ENCODE peak calls at places on chromosome 1, in seven cellular contexts. One of them, this sample, is unnamed.

GRCh38 chr1:2130871-2131289 is 63.7 kb downstream of the FAAP20 start:
- DNase-seq in stimulated activated CD8-positive, alpha-beta memory T cell treated with anti-CD3 and anti-CD28 coated beads, Interleukin-7, amount 100 ng/mL, for 4 hours: no peak
- DNase-seq in activated effector memory CD4-positive, alpha-beta T cell treated with Interleukin-2 at 50 U/mL for 16 hours: no peak
- DNase-seq in A549: no peak
- DNase-seq in mesothelial cell of epicardium: no peak
- DNase-seq in astrocyte of the spinal cord: no peak
- DNase-seq in RCC 7860: no peak
- DNase-seq in this sample: no peak

GRCh38 chr1:207867136-207868081 is 43.5 kb downstream of the CD34 start:
- DNase-seq in A549: no peak
- DNase-seq in activated effector memory CD4-positive, alpha-beta T cell treated with Interleukin-2 at 50 U/mL for 16 hours: peak; percentile 16
- DNase-seq in stimulated activated CD8-positive, alpha-beta memory T cell treated with anti-CD3 and anti-CD28 coated beads, Interleukin-7, amount 100 ng/mL, for 4 hours: peak; percentile 17
- DNase-seq in RCC 7860: no peak
- DNase-seq in astrocyte of the spinal cord: no peak
- DNase-seq in mesothelial cell of epicardium: no peak
- DNase-seq in this sample: peak; percentile 68

GRCh38 chr1:222817529-222817928 is 2.7 kb downstream of the DISP1 start:
- DNase-seq in activated effector memory CD4-positive, alpha-beta T cell treated with Interleukin-2 at 50 U/mL for 16 hours: no peak
- DNase-seq in astrocyte of the spinal cord: peak; percentile 90
- DNase-seq in A549: peak; percentile 41
- DNase-seq in mesothelial cell of epicardium: no peak
- DNase-seq in stimulated activated CD8-positive, alpha-beta memory T cell treated with anti-CD3 and anti-CD28 coated beads, Interleukin-7, amount 100 ng/mL, for 4 hours: no peak
- DNase-seq in RCC 7860: peak; percentile 95
- DNase-seq in this sample: no peak

GRCh38 chr1:191022856-191023255 is 545.2 kb upstream of the BRINP3 start:
- DNase-seq in stimulated activated CD8-positive, alpha-beta memory T cell treated with anti-CD3 and anti-CD28 coated beads, Interleukin-7, amount 100 ng/mL, for 4 hours: no peak
- DNase-seq in A549: no peak
- DNase-seq in RCC 7860: peak; percentile 85
- DNase-seq in astrocyte of the spinal cord: peak; percentile 45
- DNase-seq in activated effector memory CD4-positive, alpha-beta T cell treated with Interleukin-2 at 50 U/mL for 16 hours: no peak
- DNase-seq in mesothelial cell of epicardium: no peak
- DNase-seq in this sample: no peak

GRCh38 chr1:53631622-53632310 is 107.2 kb downstream of the GLIS1 start:
- DNase-seq in activated effector memory CD4-positive, alpha-beta T cell treated with Interleukin-2 at 50 U/mL for 16 hours: no peak
- DNase-seq in astrocyte of the spinal cord: no peak
- DNase-seq in A549: no peak
- DNase-seq in RCC 7860: no peak
- DNase-seq in mesothelial cell of epicardium: peak; percentile 16
- DNase-seq in stimulated activated CD8-positive, alpha-beta memory T cell treated with anti-CD3 and anti-CD28 coated beads, Interleukin-7, amount 100 ng/mL, for 4 hours: no peak
- DNase-seq in this sample: no peak

GRCh38 chr1:65890201-65890600 is 97.5 kb downstream of the PDE4B start:
- DNase-seq in stimulated activated CD8-positive, alpha-beta memory T cell treated with anti-CD3 and anti-CD28 coated beads, Interleukin-7, amount 100 ng/mL, for 4 hours: no peak
- DNase-seq in astrocyte of the spinal cord: no peak
- DNase-seq in mesothelial cell of epicardium: no peak
- DNase-seq in RCC 7860: no peak
- DNase-seq in A549: no peak
- DNase-seq in activated effector memory CD4-positive, alpha-beta T cell treated with Interleukin-2 at 50 U/mL for 16 hours: no peak
- DNase-seq in this sample: no peak

GRCh38 chr1:14369526-14370213 is 228.8 kb upstream of the KAZN start:
- DNase-seq in activated effector memory CD4-positive, alpha-beta T cell treated with Interleukin-2 at 50 U/mL for 16 hours: no peak
- DNase-seq in RCC 7860: no peak
- DNase-seq in mesothelial cell of epicardium: no peak
- DNase-seq in astrocyte of the spinal cord: no peak
- DNase-seq in stimulated activated CD8-positive, alpha-beta memory T cell treated with anti-CD3 and anti-CD28 coated beads, Interleukin-7, amount 100 ng/mL, for 4 hours: no peak
- DNase-seq in A549: no peak
- DNase-seq in this sample: no peak

GRCh38 chr1:9689971-9690381 is 38.4 kb downstream of the PIK3CD start:
- DNase-seq in A549: no peak
- DNase-seq in mesothelial cell of epicardium: peak; percentile 57
- DNase-seq in RCC 7860: no peak
- DNase-seq in activated effector memory CD4-positive, alpha-beta T cell treated with Interleukin-2 at 50 U/mL for 16 hours: no peak
- DNase-seq in astrocyte of the spinal cord: peak; percentile 24
- DNase-seq in stimulated activated CD8-positive, alpha-beta memory T cell treated with anti-CD3 and anti-CD28 coated beads, Interleukin-7, amount 100 ng/mL, for 4 hours: no peak
- DNase-seq in this sample: no peak

GRCh38 chr1:68551459-68551858 is 54.6 kb upstream of the DEPDC1 start:
- DNase-seq in mesothelial cell of epicardium: no peak
- DNase-seq in stimulated activated CD8-positive, alpha-beta memory T cell treated with anti-CD3 and anti-CD28 coated beads, Interleukin-7, amount 100 ng/mL, for 4 hours: no peak
- DNase-seq in astrocyte of the spinal cord: peak; percentile 11
- DNase-seq in A549: no peak
- DNase-seq in RCC 7860: no peak
- DNase-seq in activated effector memory CD4-positive, alpha-beta T cell treated with Interleukin-2 at 50 U/mL for 16 hours: no peak
- DNase-seq in this sample: no peak

GRCh38 chr1:153616144-153616884 is at the start of gene S100A14:
- DNase-seq in activated effector memory CD4-positive, alpha-beta T cell treated with Interleukin-2 at 50 U/mL for 16 hours: no peak
- DNase-seq in A549: no peak
- DNase-seq in RCC 7860: no peak
- DNase-seq in mesothelial cell of epicardium: no peak
- DNase-seq in stimulated activated CD8-positive, alpha-beta memory T cell treated with anti-CD3 and anti-CD28 coated beads, Interleukin-7, amount 100 ng/mL, for 4 hours: no peak
- DNase-seq in astrocyte of the spinal cord: no peak
- DNase-seq in this sample: no peak

GRCh38 chr1:203038217-203038741 is 12.0 kb downstream of the PPFIA4 start:
- DNase-seq in activated effector memory CD4-positive, alpha-beta T cell treated with Interleukin-2 at 50 U/mL for 16 hours: no peak
- DNase-seq in astrocyte of the spinal cord: peak; percentile 66
- DNase-seq in mesothelial cell of epicardium: no peak
- DNase-seq in A549: peak; percentile 45
- DNase-seq in stimulated activated CD8-positive, alpha-beta memory T cell treated with anti-CD3 and anti-CD28 coated beads, Interleukin-7, amount 100 ng/mL, for 4 hours: no peak
- DNase-seq in RCC 7860: peak; percentile 95
- DNase-seq in this sample: peak; percentile 94

GRCh38 chr1:27099154-27099903 is 55.6 kb downstream of the SLC9A1 start:
- DNase-seq in astrocyte of the spinal cord: peak; percentile 72
- DNase-seq in A549: peak; percentile 49
- DNase-seq in stimulated activated CD8-positive, alpha-beta memory T cell treated with anti-CD3 and anti-CD28 coated beads, Interleukin-7, amount 100 ng/mL, for 4 hours: no peak
- DNase-seq in activated effector memory CD4-positive, alpha-beta T cell treated with Interleukin-2 at 50 U/mL for 16 hours: no peak
- DNase-seq in RCC 7860: peak; percentile 91
- DNase-seq in mesothelial cell of epicardium: no peak
- DNase-seq in this sample: peak; percentile 90

GRCh38 chr1:13543927-13544556 is 30.2 kb upstream of the LRRC38 start:
- DNase-seq in A549: peak; percentile 26
- DNase-seq in astrocyte of the spinal cord: peak; percentile 17
- DNase-seq in stimulated activated CD8-positive, alpha-beta memory T cell treated with anti-CD3 and anti-CD28 coated beads, Interleukin-7, amount 100 ng/mL, for 4 hours: no peak
- DNase-seq in RCC 7860: no peak
- DNase-seq in mesothelial cell of epicardium: no peak
- DNase-seq in activated effector memory CD4-positive, alpha-beta T cell treated with Interleukin-2 at 50 U/mL for 16 hours: no peak
- DNase-seq in this sample: no peak

GRCh38 chr1:40210514-40211204 is 37.1 kb upstream of the TMCO2 start:
- DNase-seq in astrocyte of the spinal cord: no peak
- DNase-seq in A549: no peak
- DNase-seq in RCC 7860: no peak
- DNase-seq in mesothelial cell of epicardium: no peak
- DNase-seq in activated effector memory CD4-positive, alpha-beta T cell treated with Interleukin-2 at 50 U/mL for 16 hours: no peak
- DNase-seq in stimulated activated CD8-positive, alpha-beta memory T cell treated with anti-CD3 and anti-CD28 coated beads, Interleukin-7, amount 100 ng/mL, for 4 hours: no peak
- DNase-seq in this sample: no peak

GRCh38 chr1:7339953-7340352 is 431.1 kb upstream of the VAMP3 start:
- DNase-seq in mesothelial cell of epicardium: no peak
- DNase-seq in astrocyte of the spinal cord: no peak
- DNase-seq in activated effector memory CD4-positive, alpha-beta T cell treated with Interleukin-2 at 50 U/mL for 16 hours: no peak
- DNase-seq in RCC 7860: no peak
- DNase-seq in A549: no peak
- DNase-seq in stimulated activated CD8-positive, alpha-beta memory T cell treated with anti-CD3 and anti-CD28 coated beads, Interleukin-7, amount 100 ng/mL, for 4 hours: no peak
- DNase-seq in this sample: no peak

GRCh38 chr1:201022824-201023516 is 544 bp downstream of the KIF21B start:
- DNase-seq in A549: no peak
- DNase-seq in stimulated activated CD8-positive, alpha-beta memory T cell treated with anti-CD3 and anti-CD28 coated beads, Interleukin-7, amount 100 ng/mL, for 4 hours: peak; percentile 25
- DNase-seq in astrocyte of the spinal cord: no peak
- DNase-seq in RCC 7860: no peak
- DNase-seq in activated effector memory CD4-positive, alpha-beta T cell treated with Interleukin-2 at 50 U/mL for 16 hours: peak; percentile 37
- DNase-seq in mesothelial cell of epicardium: no peak
- DNase-seq in this sample: no peak

GRCh38 chr1:172895050-172895460 is 155.7 kb downstream of the TNFSF18 start:
- DNase-seq in A549: no peak
- DNase-seq in astrocyte of the spinal cord: no peak
- DNase-seq in activated effector memory CD4-positive, alpha-beta T cell treated with Interleukin-2 at 50 U/mL for 16 hours: no peak
- DNase-seq in stimulated activated CD8-positive, alpha-beta memory T cell treated with anti-CD3 and anti-CD28 coated beads, Interleukin-7, amount 100 ng/mL, for 4 hours: no peak
- DNase-seq in mesothelial cell of epicardium: no peak
- DNase-seq in RCC 7860: no peak
- DNase-seq in this sample: no peak

GRCh38 chr1:195740862-195741261 is 867.4 kb downstream of the KCNT2 start:
- DNase-seq in RCC 7860: no peak
- DNase-seq in activated effector memory CD4-positive, alpha-beta T cell treated with Interleukin-2 at 50 U/mL for 16 hours: no peak
- DNase-seq in astrocyte of the spinal cord: no peak
- DNase-seq in mesothelial cell of epicardium: no peak
- DNase-seq in A549: no peak
- DNase-seq in stimulated activated CD8-positive, alpha-beta memory T cell treated with anti-CD3 and anti-CD28 coated beads, Interleukin-7, amount 100 ng/mL, for 4 hours: no peak
- DNase-seq in this sample: no peak

GRCh38 chr1:212680691-212681090 is 18.9 kb downstream of the BATF3 start:
- DNase-seq in mesothelial cell of epicardium: no peak
- DNase-seq in stimulated activated CD8-positive, alpha-beta memory T cell treated with anti-CD3 and anti-CD28 coated beads, Interleukin-7, amount 100 ng/mL, for 4 hours: no peak
- DNase-seq in astrocyte of the spinal cord: no peak
- DNase-seq in activated effector memory CD4-positive, alpha-beta T cell treated with Interleukin-2 at 50 U/mL for 16 hours: no peak
- DNase-seq in RCC 7860: no peak
- DNase-seq in A549: no peak
- DNase-seq in this sample: no peak

GRCh38 chr1:85229574-85230097 is 28.8 kb upstream of the SYDE2 start:
- DNase-seq in astrocyte of the spinal cord: no peak
- DNase-seq in stimulated activated CD8-positive, alpha-beta memory T cell treated with anti-CD3 and anti-CD28 coated beads, Interleukin-7, amount 100 ng/mL, for 4 hours: no peak
- DNase-seq in activated effector memory CD4-positive, alpha-beta T cell treated with Interleukin-2 at 50 U/mL for 16 hours: no peak
- DNase-seq in A549: no peak
- DNase-seq in RCC 7860: no peak
- DNase-seq in mesothelial cell of epicardium: no peak
- DNase-seq in this sample: no peak

GRCh38 chr1:44290250-44291094 is 64.6 kb downstream of the ERI3 start:
- DNase-seq in mesothelial cell of epicardium: no peak
- DNase-seq in A549: no peak
- DNase-seq in stimulated activated CD8-positive, alpha-beta memory T cell treated with anti-CD3 and anti-CD28 coated beads, Interleukin-7, amount 100 ng/mL, for 4 hours: no peak
- DNase-seq in activated effector memory CD4-positive, alpha-beta T cell treated with Interleukin-2 at 50 U/mL for 16 hours: no peak
- DNase-seq in astrocyte of the spinal cord: no peak
- DNase-seq in RCC 7860: no peak
- DNase-seq in this sample: no peak

GRCh38 chr1:66980745-66981367 is 56.1 kb downstream of the MIER1 start:
- DNase-seq in astrocyte of the spinal cord: no peak
- DNase-seq in stimulated activated CD8-positive, alpha-beta memory T cell treated with anti-CD3 and anti-CD28 coated beads, Interleukin-7, amount 100 ng/mL, for 4 hours: no peak
- DNase-seq in A549: no peak
- DNase-seq in RCC 7860: no peak
- DNase-seq in activated effector memory CD4-positive, alpha-beta T cell treated with Interleukin-2 at 50 U/mL for 16 hours: no peak
- DNase-seq in mesothelial cell of epicardium: no peak
- DNase-seq in this sample: no peak

GRCh38 chr1:201331166-201331565 is 46.3 kb downstream of the TNNT2 start:
- DNase-seq in astrocyte of the spinal cord: no peak
- DNase-seq in mesothelial cell of epicardium: no peak
- DNase-seq in A549: no peak
- DNase-seq in stimulated activated CD8-positive, alpha-beta memory T cell treated with anti-CD3 and anti-CD28 coated beads, Interleukin-7, amount 100 ng/mL, for 4 hours: no peak
- DNase-seq in RCC 7860: no peak
- DNase-seq in activated effector memory CD4-positive, alpha-beta T cell treated with Interleukin-2 at 50 U/mL for 16 hours: no peak
- DNase-seq in this sample: peak; percentile 44

GRCh38 chr1:100455478-100456072 is 82.4 kb upstream of the GPR88 start:
- DNase-seq in A549: no peak
- DNase-seq in mesothelial cell of epicardium: no peak
- DNase-seq in stimulated activated CD8-positive, alpha-beta memory T cell treated with anti-CD3 and anti-CD28 coated beads, Interleukin-7, amount 100 ng/mL, for 4 hours: no peak
- DNase-seq in astrocyte of the spinal cord: peak; percentile 29
- DNase-seq in activated effector memory CD4-positive, alpha-beta T cell treated with Interleukin-2 at 50 U/mL for 16 hours: no peak
- DNase-seq in RCC 7860: peak; percentile 25
- DNase-seq in this sample: no peak

GRCh38 chr1:239630767-239631166 is 244.4 kb downstream of the CHRM3 start:
- DNase-seq in A549: no peak
- DNase-seq in mesothelial cell of epicardium: no peak
- DNase-seq in activated effector memory CD4-positive, alpha-beta T cell treated with Interleukin-2 at 50 U/mL for 16 hours: no peak
- DNase-seq in astrocyte of the spinal cord: no peak
- DNase-seq in stimulated activated CD8-positive, alpha-beta memory T cell treated with anti-CD3 and anti-CD28 coated beads, Interleukin-7, amount 100 ng/mL, for 4 hours: no peak
- DNase-seq in RCC 7860: no peak
- DNase-seq in this sample: no peak

GRCh38 chr1:39672551-39672947 is 642 bp upstream of the NT5C1A start:
- DNase-seq in stimulated activated CD8-positive, alpha-beta memory T cell treated with anti-CD3 and anti-CD28 coated beads, Interleukin-7, amount 100 ng/mL, for 4 hours: no peak
- DNase-seq in RCC 7860: no peak
- DNase-seq in astrocyte of the spinal cord: no peak
- DNase-seq in A549: peak; percentile 14
- DNase-seq in mesothelial cell of epicardium: no peak
- DNase-seq in activated effector memory CD4-positive, alpha-beta T cell treated with Interleukin-2 at 50 U/mL for 16 hours: peak; percentile 16
- DNase-seq in this sample: no peak

GRCh38 chr1:12127206-12127810 is 39.5 kb upstream of the TNFRSF1B start:
- DNase-seq in A549: no peak
- DNase-seq in activated effector memory CD4-positive, alpha-beta T cell treated with Interleukin-2 at 50 U/mL for 16 hours: no peak
- DNase-seq in stimulated activated CD8-positive, alpha-beta memory T cell treated with anti-CD3 and anti-CD28 coated beads, Interleukin-7, amount 100 ng/mL, for 4 hours: no peak
- DNase-seq in astrocyte of the spinal cord: no peak
- DNase-seq in mesothelial cell of epicardium: no peak
- DNase-seq in RCC 7860: no peak
- DNase-seq in this sample: no peak

GRCh38 chr1:24541711-24542346 is 14.1 kb upstream of the NCMAP start:
- DNase-seq in mesothelial cell of epicardium: no peak
- DNase-seq in RCC 7860: no peak
- DNase-seq in stimulated activated CD8-positive, alpha-beta memory T cell treated with anti-CD3 and anti-CD28 coated beads, Interleukin-7, amount 100 ng/mL, for 4 hours: no peak
- DNase-seq in astrocyte of the spinal cord: no peak
- DNase-seq in activated effector memory CD4-positive, alpha-beta T cell treated with Interleukin-2 at 50 U/mL for 16 hours: no peak
- DNase-seq in A549: no peak
- DNase-seq in this sample: no peak

GRCh38 chr1:224761245-224761644 is 145.1 kb downstream of the CNIH3 start:
- DNase-seq in stimulated activated CD8-positive, alpha-beta memory T cell treated with anti-CD3 and anti-CD28 coated beads, Interleukin-7, amount 100 ng/mL, for 4 hours: no peak
- DNase-seq in mesothelial cell of epicardium: no peak
- DNase-seq in activated effector memory CD4-positive, alpha-beta T cell treated with Interleukin-2 at 50 U/mL for 16 hours: no peak
- DNase-seq in A549: no peak
- DNase-seq in astrocyte of the spinal cord: no peak
- DNase-seq in RCC 7860: no peak
- DNase-seq in this sample: no peak

GRCh38 chr1:161427733-161428516 is 60.2 kb upstream of the CFAP126 start:
- DNase-seq in RCC 7860: peak; percentile 53
- DNase-seq in activated effector memory CD4-positive, alpha-beta T cell treated with Interleukin-2 at 50 U/mL for 16 hours: no peak
- DNase-seq in stimulated activated CD8-positive, alpha-beta memory T cell treated with anti-CD3 and anti-CD28 coated beads, Interleukin-7, amount 100 ng/mL, for 4 hours: no peak
- DNase-seq in A549: peak; percentile 51
- DNase-seq in astrocyte of the spinal cord: peak; percentile 64
- DNase-seq in mesothelial cell of epicardium: no peak
- DNase-seq in this sample: no peak

GRCh38 chr1:216330262-216330661 is 93.0 kb downstream of the USH2A start:
- DNase-seq in mesothelial cell of epicardium: no peak
- DNase-seq in A549: no peak
- DNase-seq in activated effector memory CD4-positive, alpha-beta T cell treated with Interleukin-2 at 50 U/mL for 16 hours: no peak
- DNase-seq in stimulated activated CD8-positive, alpha-beta memory T cell treated with anti-CD3 and anti-CD28 coated beads, Interleukin-7, amount 100 ng/mL, for 4 hours: no peak
- DNase-seq in astrocyte of the spinal cord: peak; percentile 4
- DNase-seq in RCC 7860: no peak
- DNase-seq in this sample: no peak

GRCh38 chr1:223765036-223765718 is 52.8 kb downstream of the CAPN2 start:
- DNase-seq in A549: no peak
- DNase-seq in activated effector memory CD4-positive, alpha-beta T cell treated with Interleukin-2 at 50 U/mL for 16 hours: no peak
- DNase-seq in astrocyte of the spinal cord: peak; percentile 40
- DNase-seq in mesothelial cell of epicardium: no peak
- DNase-seq in stimulated activated CD8-positive, alpha-beta memory T cell treated with anti-CD3 and anti-CD28 coated beads, Interleukin-7, amount 100 ng/mL, for 4 hours: no peak
- DNase-seq in RCC 7860: no peak
- DNase-seq in this sample: peak; percentile 63

GRCh38 chr1:168235548-168235885 is 9.7 kb downstream of the SFT2D2 start:
- DNase-seq in astrocyte of the spinal cord: no peak
- DNase-seq in stimulated activated CD8-positive, alpha-beta memory T cell treated with anti-CD3 and anti-CD28 coated beads, Interleukin-7, amount 100 ng/mL, for 4 hours: no peak
- DNase-seq in activated effector memory CD4-positive, alpha-beta T cell treated with Interleukin-2 at 50 U/mL for 16 hours: no peak
- DNase-seq in A549: no peak
- DNase-seq in mesothelial cell of epicardium: no peak
- DNase-seq in RCC 7860: no peak
- DNase-seq in this sample: no peak